ENCODE peak calls at places on chromosomes 1 and 21, in eight cellular contexts. U is fibroblast of pulmonary artery, Z is GM10248, F is heart right ventricle, B is thoracic aorta, G is GM13977, A is A549, W is progenitor cell of endocrine pancreas. Y is an unnamed sample.

GRCh38 chr1:179126338-179127060 is 44.6 kb downstream of the TOR3A start:
- DNase-seq in Z (no peak), U (peak), G (no peak), B (peak), W (no peak), F (peak), A (no peak), Y (no peak)

GRCh38 chr1:113388621-113389355 is 1.5 kb upstream of the MAGI3 start:
- DNase-seq in A (peak), W (no peak), Z (no peak), B (no peak), U (no peak), F (peak), G (peak), Y (no peak)

GRCh38 chr1:93779540-93780121 is 98.0 kb upstream of the BCAR3 start:
- DNase-seq in W (no peak), U (peak), G (no peak), B (no peak), Z (no peak), A (peak), F (no peak), Y (no peak)

GRCh38 chr1:30417001-30417700 is 306.2 kb downstream of the MATN1 start:
- DNase-seq in W (no peak), G (peak), Z (peak), B (no peak), F (no peak), A (no peak), U (no peak), Y (no peak)

GRCh38 chr1:8348777-8349472 is 31.0 kb downstream of the SLC45A1 start:
- DNase-seq in F (peak), U (peak), A (peak), B (no peak), G (peak), W (peak), Z (peak), Y (peak)

GRCh38 chr1:113041569-113042335 is 31.2 kb upstream of the LRIG2 start:
- DNase-seq in W (no peak), U (no peak), G (no peak), F (no peak), Z (no peak), B (no peak), A (no peak), Y (no peak)

GRCh38 chr1:53792751-53793150 is 45.3 kb downstream of the NDC1 start:
- DNase-seq in B (no peak), G (no peak), Z (no peak), F (no peak), W (no peak), A (no peak), U (no peak), Y (no peak)

GRCh38 chr21:42570362-42570761 is 56.7 kb downstream of the SLC37A1 start:
- DNase-seq in G (no peak), W (no peak), U (no peak), Z (no peak), F (no peak), A (no peak), B (no peak), Y (no peak)

GRCh38 chr1:21304488-21304887 is 14.2 kb upstream of the ECE1 start:
- DNase-seq in G (no peak), F (no peak), B (no peak), A (no peak), U (no peak), W (no peak), Z (no peak), Y (no peak)

GRCh38 chr1:219340796-219341195 is 167.1 kb downstream of the LYPLAL1 start:
- DNase-seq in W (no peak), B (no peak), Z (no peak), U (peak), A (no peak), F (no peak), G (no peak), Y (no peak)

GRCh38 chr1:229714964-229715603 is 89.0 kb downstream of the URB2 start:
- DNase-seq in F (no peak), A (peak), U (peak), B (no peak), G (peak), Z (peak), W (no peak), Y (no peak)

GRCh38 chr1:57307382-57307781 is 116.5 kb downstream of the DAB1 start:
- DNase-seq in U (no peak), F (peak), A (no peak), Z (peak), G (no peak), B (no peak), W (no peak), Y (peak)

GRCh38 chr1:99327357-99327756 is 63.1 kb downstream of the PLPPR4 start:
- DNase-seq in Z (no peak), W (no peak), F (no peak), B (no peak), G (no peak), A (no peak), U (no peak), Y (no peak)

GRCh38 chr1:183812111-183812510 is 7.2 kb downstream of the RGL1 start:
- DNase-seq in A (no peak), G (no peak), W (no peak), B (no peak), Z (no peak), U (peak), F (no peak), Y (no peak)

GRCh38 chr1:87684194-87684593 is 355.5 kb downstream of the LMO4 start:
- DNase-seq in F (peak), A (no peak), G (no peak), U (peak), Z (no peak), W (no peak), B (no peak), Y (no peak)

GRCh38 chr1:239763850-239764249 is 327.8 kb upstream of the FMN2 start:
- DNase-seq in Z (no peak), U (no peak), A (no peak), W (no peak), F (no peak), G (no peak), B (no peak), Y (no peak)

GRCh38 chr1:226650236-226650841 is 88.7 kb downstream of the ITPKB start:
- DNase-seq in G (no peak), W (no peak), B (no peak), F (no peak), A (no peak), U (no peak), Z (no peak), Y (no peak)

GRCh38 chr1:181151378-181152326 is 63.2 kb downstream of the IER5 start:
- DNase-seq in G (no peak), Z (no peak), U (peak), W (no peak), F (peak), A (no peak), B (no peak), Y (no peak)

GRCh38 chr1:204080163-204080903 is 7.4 kb downstream of the SOX13 start:
- DNase-seq in Z (no peak), W (peak), U (peak), G (no peak), B (peak), F (peak), A (peak), Y (no peak)

GRCh38 chr1:66331641-66332523 is 202.1 kb upstream of the SGIP1 start:
- DNase-seq in U (peak), F (peak), B (peak), Z (no peak), A (peak), W (no peak), G (no peak), Y (peak)

DNA sequence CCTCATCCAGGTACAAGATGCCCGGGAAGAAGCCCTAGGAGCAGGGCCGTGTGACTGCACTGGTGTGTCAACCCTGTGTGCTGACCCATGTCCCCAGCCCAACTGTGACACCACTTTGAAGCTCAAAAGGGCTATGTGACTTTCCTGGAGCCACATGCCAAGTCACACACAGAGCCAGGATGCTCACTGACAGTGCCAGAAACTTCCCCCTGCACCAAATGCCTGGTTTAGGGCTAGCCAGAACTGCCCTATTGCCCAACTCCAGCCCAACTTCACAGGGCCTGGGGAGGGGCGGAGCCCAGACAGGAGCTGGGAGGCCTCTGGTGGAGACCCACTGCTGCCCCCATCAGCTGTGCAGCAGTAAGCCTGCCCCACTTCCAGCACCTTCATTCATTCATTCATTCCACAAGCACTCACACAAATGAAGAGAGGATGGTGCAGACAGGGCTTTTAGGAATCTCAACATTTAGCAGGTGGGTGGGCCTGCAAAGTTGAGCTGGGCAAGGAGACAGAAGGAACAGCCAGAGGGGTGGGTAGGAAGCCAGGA is 36.7 kb downstream of the KCNQ4 start:
- DNase-seq in A (no peak), F (no peak), G (no peak), B (no peak), W (no peak), U (no peak), Z (no peak), Y (no peak)
- TF ChIP-seq CTCF in A (no peak), F (no peak), G (no peak), B (no peak), W (no peak), U (no peak), Z (no peak), Y (no peak)

GRCh38 chr1:55483523-55483922 is 268.4 kb upstream of the USP24 start:
- DNase-seq in Z (no peak), B (no peak), U (no peak), G (no peak), W (no peak), F (no peak), A (no peak), Y (no peak)
- TF ChIP-seq CTCF in Z (no peak), B (no peak), U (no peak), G (peak), W (no peak), F (no peak), A (no peak), Y (no peak)

GRCh38 chr1:244653439-244654283 is 735 bp downstream of the DESI2 start:
- DNase-seq in W (peak), G (peak), Z (no peak), A (peak), F (no peak), B (no peak), U (no peak), Y (no peak)
- TF ChIP-seq CTCF in W (no peak), G (no peak), Z (no peak), A (no peak), F (no peak), B (no peak), U (no peak), Y (no peak)

GRCh38 chr21:28339403-28339802 is 653.3 kb downstream of the LTN1 start:
- DNase-seq in Z (no peak), B (no peak), G (no peak), A (no peak), W (no peak), F (no peak), U (no peak), Y (no peak)

GRCh38 chr21:28342229-28342810 is 650.4 kb downstream of the LTN1 start:
- DNase-seq in Z (no peak), G (no peak), U (peak), B (no peak), W (no peak), A (no peak), F (no peak), Y (no peak)

GRCh38 chr21:28345934-28346333 is 646.7 kb downstream of the LTN1 start:
- DNase-seq in F (no peak), G (no peak), Z (no peak), A (no peak), U (no peak), W (no peak), B (no peak), Y (no peak)

GRCh38 chr21:28344985-28345384 is 647.7 kb downstream of the LTN1 start:
- DNase-seq in U (no peak), A (no peak), W (no peak), F (no peak), G (no peak), B (no peak), Z (no peak), Y (no peak)
- TF ChIP-seq CTCF in U (no peak), A (no peak), W (no peak), F (no peak), G (no peak), B (no peak), Z (no peak), Y (no peak)